ENCODE peak calls at places on chromosomes 11 and 22, in six cellular contexts. G is stimulated activated CD4-positive, alpha-beta T cell treated with anti-CD3 and anti-CD28 coated beads, Interleukin-15, amount 100 ng/mL, for 24 hours; X is stimulated activated CD8-positive, alpha-beta memory T cell treated with anti-CD3 and anti-CD28 coated beads, Interleukin-15, amount 100 ng/mL, for 1 hour; W is Calu3; C is NCI-H1092; K is NCI-H446. P is an unnamed sample.

GRCh38 chr11:91608662-91609061 is 616.0 kb upstream of the FAT3 start:
- DNase-seq in G (no peak), X (no peak), W (no peak), C (no peak), K (peak), P (no peak)

GRCh38 chr11:69808708-69809107 is 10.5 kb downstream of the FGF3 start:
- DNase-seq in G (no peak), X (no peak), W (no peak), C (no peak), K (no peak), P (peak)

GRCh38 chr11:69636512-69636866 is 4.5 kb upstream of the CCND1 start:
- DNase-seq in G (peak), X (no peak), W (peak), C (peak), K (peak), P (no peak)

GRCh38 chr11:22795914-22796313 is 33.7 kb downstream of the SVIP start:
- DNase-seq in G (no peak), X (no peak), W (no peak), C (no peak), K (no peak), P (no peak)

GRCh38 chr22:43889366-43890253 is 2.2 kb downstream of the PNPLA5 start:
- DNase-seq in G (no peak), X (no peak), W (no peak), C (no peak), K (no peak), P (no peak)

GRCh38 chr11:46256540-46257001 is 20.9 kb upstream of the CREB3L1 start:
- DNase-seq in G (no peak), X (no peak), W (no peak), C (no peak), K (no peak), P (no peak)

GRCh38 chr11:68843703-68844312 is 2.1 kb upstream of the CPT1A start:
- DNase-seq in G (peak), X (peak), W (peak), C (peak), K (no peak), P (no peak)

GRCh38 chr11:62602141-62603071 is 741 bp upstream of the MTA2 start:
- DNase-seq in G (peak), X (no peak), W (peak), C (peak), K (peak), P (no peak)

GRCh38 chr11:27719575-27719925 is 19.3 kb upstream of the BDNF start:
- DNase-seq in G (no peak), X (no peak), W (no peak), C (no peak), K (no peak), P (no peak)

GRCh38 chr22:24824250-24824649 is 18.2 kb downstream of the SGSM1 start:
- DNase-seq in G (no peak), X (no peak), W (no peak), C (no peak), K (no peak), P (no peak)

GRCh38 chr11:61776561-61777075 is 15.8 kb downstream of the TMEM258 start:
- DNase-seq in G (peak), X (peak), W (peak), C (peak), K (no peak), P (no peak)

GRCh38 chr11:121304750-121305149 is 12.2 kb downstream of the SC5D start:
- DNase-seq in G (no peak), X (no peak), W (no peak), C (no peak), K (no peak), P (no peak)

GRCh38 chr11:78325274-78325781 is 92.3 kb downstream of the GAB2 start:
- DNase-seq in G (no peak), X (no peak), W (no peak), C (no peak), K (no peak), P (no peak)

GRCh38 chr22:41966607-41967240 is 2.5 kb upstream of the SEPTIN3 start:
- DNase-seq in G (peak), X (no peak), W (peak), C (peak), K (peak), P (no peak)

GRCh38 chr11:17979770-17980371 is 33.0 kb downstream of the SERGEF start:
- DNase-seq in G (peak), X (no peak), W (peak), C (peak), K (peak), P (no peak)

GRCh38 chr11:34213366-34213765 is 107.9 kb downstream of the NAT10 start:
- DNase-seq in G (no peak), X (no peak), W (no peak), C (peak), K (peak), P (no peak)

GRCh38 chr11:2102883-2103213 is 36.3 kb downstream of the IGF2 start:
- DNase-seq in G (no peak), X (no peak), W (no peak), C (no peak), K (no peak), P (no peak)

GRCh38 chr11:116641561-116642045 is 131.2 kb downstream of the BUD13 start:
- DNase-seq in G (peak), X (no peak), W (peak), C (peak), K (peak), P (no peak)

GRCh38 chr22:19168088-19168890 is 10.2 kb downstream of the SLC25A1 start:
- DNase-seq in G (no peak), X (no peak), W (no peak), C (no peak), K (no peak), P (no peak)

GRCh38 chr22:36235585-36235984 is 3.7 kb downstream of the APOL2 start:
- DNase-seq in G (no peak), X (no peak), W (no peak), C (no peak), K (no peak), P (no peak)

GRCh38 chr22:48592931-48593330 is 1234.7 kb downstream of the BRD1 start:
- DNase-seq in G (no peak), X (no peak), W (no peak), C (no peak), K (no peak), P (no peak)